ENCODE peak calls at places on chromosomes 6 and 20, in seven cellular contexts. One of them, this sample, is unnamed. For H3K9me3, the result is how much of the 10 kb centered on the place peaks cover.

GRCh38 chr20:33828912-33829560 is 17.9 kb downstream of the CHMP4B start:
- DNase-seq in HCT116: no peak
- DNase-seq in adrenal gland: no peak
- DNase-seq in CD8-positive, alpha-beta memory T cell: no peak
- DNase-seq in naive thymus-derived CD4-positive, alpha-beta T cell: no peak
- DNase-seq in upper lobe of left lung: no peak
- DNase-seq in CD4-positive, alpha-beta T cell: no peak
- DNase-seq in this sample: no peak

GRCh38 chr6:15638373-15638772 is 24.5 kb downstream of the DTNBP1 start:
- DNase-seq in CD8-positive, alpha-beta memory T cell: no peak
- DNase-seq in naive thymus-derived CD4-positive, alpha-beta T cell: no peak
- DNase-seq in HCT116: no peak
- DNase-seq in adrenal gland: no peak
- DNase-seq in CD4-positive, alpha-beta T cell: no peak
- DNase-seq in upper lobe of left lung: no peak
- DNase-seq in this sample: no peak

GRCh38 chr6:36692861-36693702 is 4.5 kb upstream of the RAB44 start:
- DNase-seq in CD4-positive, alpha-beta T cell: no peak
- DNase-seq in adrenal gland: no peak
- DNase-seq in upper lobe of left lung: no peak
- DNase-seq in CD8-positive, alpha-beta memory T cell: no peak
- DNase-seq in HCT116: no peak
- DNase-seq in naive thymus-derived CD4-positive, alpha-beta T cell: no peak
- DNase-seq in this sample: peak

GRCh38 chr6:42313941-42314570 is 96.4 kb upstream of the MRPS10 start:
- DNase-seq in HCT116: no peak
- DNase-seq in adrenal gland: no peak
- DNase-seq in naive thymus-derived CD4-positive, alpha-beta T cell: no peak
- DNase-seq in upper lobe of left lung: no peak
- DNase-seq in CD4-positive, alpha-beta T cell: no peak
- DNase-seq in CD8-positive, alpha-beta memory T cell: no peak
- DNase-seq in this sample: no peak

GRCh38 chr6:83192456-83192855 is 609 bp downstream of the PGM3 start:
- DNase-seq in CD8-positive, alpha-beta memory T cell: no peak
- DNase-seq in HCT116: no peak
- DNase-seq in upper lobe of left lung: no peak
- DNase-seq in adrenal gland: no peak
- DNase-seq in naive thymus-derived CD4-positive, alpha-beta T cell: no peak
- DNase-seq in CD4-positive, alpha-beta T cell: no peak
- DNase-seq in this sample: no peak

GRCh38 chr6:161908872-161909271 is 635.0 kb upstream of the AGPAT4 start:
- DNase-seq in HCT116: no peak
- DNase-seq in adrenal gland: no peak
- DNase-seq in upper lobe of left lung: no peak
- DNase-seq in naive thymus-derived CD4-positive, alpha-beta T cell: no peak
- DNase-seq in CD8-positive, alpha-beta memory T cell: no peak
- DNase-seq in CD4-positive, alpha-beta T cell: no peak
- DNase-seq in this sample: no peak

GRCh38 chr20:63061051-63061531 is 54.3 kb upstream of the BHLHE23 start:
- DNase-seq in upper lobe of left lung: no peak
- DNase-seq in naive thymus-derived CD4-positive, alpha-beta T cell: no peak
- DNase-seq in HCT116: no peak
- DNase-seq in adrenal gland: no peak
- DNase-seq in CD8-positive, alpha-beta memory T cell: no peak
- DNase-seq in CD4-positive, alpha-beta T cell: no peak
- DNase-seq in this sample: no peak

GRCh38 chr6:15384901-15385300 is 139.0 kb downstream of the JARID2 start:
- DNase-seq in adrenal gland: no peak
- DNase-seq in CD8-positive, alpha-beta memory T cell: no peak
- DNase-seq in upper lobe of left lung: no peak
- DNase-seq in naive thymus-derived CD4-positive, alpha-beta T cell: no peak
- DNase-seq in HCT116: no peak
- DNase-seq in CD4-positive, alpha-beta T cell: no peak
- DNase-seq in this sample: no peak

GRCh38 chr6:44666324-44666723 is 278.8 kb downstream of the CDC5L start:
- DNase-seq in CD8-positive, alpha-beta memory T cell: no peak
- DNase-seq in naive thymus-derived CD4-positive, alpha-beta T cell: no peak
- DNase-seq in CD4-positive, alpha-beta T cell: no peak
- DNase-seq in upper lobe of left lung: no peak
- DNase-seq in HCT116: no peak
- DNase-seq in adrenal gland: no peak
- DNase-seq in this sample: no peak

GRCh38 chr6:148497256-148497655 is 154.6 kb downstream of the SASH1 start:
- DNase-seq in adrenal gland: no peak
- DNase-seq in CD4-positive, alpha-beta T cell: no peak
- DNase-seq in CD8-positive, alpha-beta memory T cell: no peak
- DNase-seq in upper lobe of left lung: no peak
- DNase-seq in HCT116: no peak
- DNase-seq in naive thymus-derived CD4-positive, alpha-beta T cell: no peak
- DNase-seq in this sample: no peak

GRCh38 chr6:44115866-44116265 is 11.4 kb downstream of the MRPL14 start:
- DNase-seq in HCT116: no peak
- DNase-seq in CD8-positive, alpha-beta memory T cell: no peak
- DNase-seq in adrenal gland: no peak
- DNase-seq in upper lobe of left lung: no peak
- DNase-seq in CD4-positive, alpha-beta T cell: no peak
- DNase-seq in naive thymus-derived CD4-positive, alpha-beta T cell: no peak
- DNase-seq in this sample: no peak

GRCh38 chr6:42402184-42402583 is 49.5 kb downstream of the TRERF1 start:
- DNase-seq in adrenal gland: no peak
- DNase-seq in CD8-positive, alpha-beta memory T cell: peak
- DNase-seq in HCT116: peak
- DNase-seq in CD4-positive, alpha-beta T cell: peak
- DNase-seq in upper lobe of left lung: no peak
- DNase-seq in naive thymus-derived CD4-positive, alpha-beta T cell: no peak
- DNase-seq in this sample: no peak

GRCh38 chr20:48275737-48276342 is 490.6 kb upstream of the SULF2 start:
- DNase-seq in CD4-positive, alpha-beta T cell: no peak
- DNase-seq in naive thymus-derived CD4-positive, alpha-beta T cell: no peak
- DNase-seq in adrenal gland: no peak
- DNase-seq in HCT116: no peak
- DNase-seq in upper lobe of left lung: no peak
- DNase-seq in CD8-positive, alpha-beta memory T cell: no peak
- DNase-seq in this sample: no peak

GRCh38 chr6:16243055-16243454 is 4.7 kb downstream of the GMPR start:
- DNase-seq in adrenal gland: no peak
- DNase-seq in HCT116: no peak
- DNase-seq in CD4-positive, alpha-beta T cell: no peak
- DNase-seq in upper lobe of left lung: no peak
- DNase-seq in CD8-positive, alpha-beta memory T cell: no peak
- DNase-seq in naive thymus-derived CD4-positive, alpha-beta T cell: no peak
- DNase-seq in this sample: no peak

GRCh38 chr20:14677455-14677854 is 340.0 kb upstream of the FLRT3 start:
- DNase-seq in HCT116: no peak
- DNase-seq in upper lobe of left lung: no peak
- DNase-seq in naive thymus-derived CD4-positive, alpha-beta T cell: no peak
- DNase-seq in adrenal gland: no peak
- DNase-seq in CD8-positive, alpha-beta memory T cell: no peak
- DNase-seq in CD4-positive, alpha-beta T cell: no peak
- DNase-seq in this sample: no peak

GRCh38 chr6:117076076-117076475 is 189.3 kb upstream of the VGLL2 start:
- DNase-seq in CD8-positive, alpha-beta memory T cell: no peak
- DNase-seq in HCT116: no peak
- DNase-seq in CD4-positive, alpha-beta T cell: no peak
- DNase-seq in upper lobe of left lung: no peak
- DNase-seq in naive thymus-derived CD4-positive, alpha-beta T cell: no peak
- DNase-seq in adrenal gland: no peak
- DNase-seq in this sample: no peak

GRCh38 chr20:41392871-41393704 is 26.5 kb upstream of the EMILIN3 start:
- DNase-seq in naive thymus-derived CD4-positive, alpha-beta T cell: no peak
- DNase-seq in CD4-positive, alpha-beta T cell: no peak
- DNase-seq in upper lobe of left lung: no peak
- DNase-seq in HCT116: no peak
- DNase-seq in adrenal gland: peak
- DNase-seq in CD8-positive, alpha-beta memory T cell: no peak
- DNase-seq in this sample: peak

GRCh38 chr6:119856136-119856535 is 506.6 kb upstream of the MAN1A1 start:
- DNase-seq in upper lobe of left lung: no peak
- DNase-seq in adrenal gland: no peak
- DNase-seq in CD8-positive, alpha-beta memory T cell: no peak
- DNase-seq in naive thymus-derived CD4-positive, alpha-beta T cell: no peak
- DNase-seq in CD4-positive, alpha-beta T cell: no peak
- DNase-seq in HCT116: no peak
- DNase-seq in this sample: no peak

GRCh38 chr6:61562098-61562497 is 723.9 kb downstream of the KHDRBS2 start:
- DNase-seq in upper lobe of left lung: no peak
- DNase-seq in HCT116: no peak
- DNase-seq in naive thymus-derived CD4-positive, alpha-beta T cell: no peak
- DNase-seq in adrenal gland: no peak
- DNase-seq in CD4-positive, alpha-beta T cell: no peak
- DNase-seq in CD8-positive, alpha-beta memory T cell: no peak
- DNase-seq in this sample: no peak

GRCh38 chr6:145809785-145810184 is 4.8 kb downstream of the FBXO30 start:
- DNase-seq in HCT116: no peak
- DNase-seq in upper lobe of left lung: no peak
- DNase-seq in CD8-positive, alpha-beta memory T cell: no peak
- DNase-seq in naive thymus-derived CD4-positive, alpha-beta T cell: no peak
- DNase-seq in adrenal gland: no peak
- DNase-seq in CD4-positive, alpha-beta T cell: no peak
- DNase-seq in this sample: no peak

GRCh38 chr6:2971420-2972218 is at the start of gene SERPINB6:
- DNase-seq in adrenal gland: peak
- DNase-seq in CD8-positive, alpha-beta memory T cell: peak
- DNase-seq in HCT116: no peak
- DNase-seq in CD4-positive, alpha-beta T cell: peak
- DNase-seq in upper lobe of left lung: peak
- DNase-seq in naive thymus-derived CD4-positive, alpha-beta T cell: peak
- DNase-seq in this sample: peak

GRCh38 chr20:57698191-57698866 is 11.5 kb downstream of the PMEPA1 start:
- DNase-seq in CD4-positive, alpha-beta T cell: peak
- DNase-seq in adrenal gland: peak
- DNase-seq in CD8-positive, alpha-beta memory T cell: no peak
- DNase-seq in naive thymus-derived CD4-positive, alpha-beta T cell: no peak
- DNase-seq in HCT116: peak
- DNase-seq in upper lobe of left lung: peak
- DNase-seq in this sample: no peak

GRCh38 chr6:34130870-34131269 is 15.0 kb downstream of the GRM4 start:
- DNase-seq in CD8-positive, alpha-beta memory T cell: no peak
- DNase-seq in upper lobe of left lung: no peak
- DNase-seq in naive thymus-derived CD4-positive, alpha-beta T cell: no peak
- DNase-seq in adrenal gland: no peak
- DNase-seq in CD4-positive, alpha-beta T cell: no peak
- DNase-seq in HCT116: no peak
- DNase-seq in this sample: no peak

GRCh38 chr6:124758663-124759062 is 203.6 kb upstream of the RNF217 start:
- DNase-seq in HCT116: no peak
- DNase-seq in CD8-positive, alpha-beta memory T cell: no peak
- DNase-seq in upper lobe of left lung: no peak
- DNase-seq in naive thymus-derived CD4-positive, alpha-beta T cell: no peak
- DNase-seq in CD4-positive, alpha-beta T cell: no peak
- DNase-seq in adrenal gland: no peak
- DNase-seq in this sample: no peak
- H3K27ac ChIP-seq in HCT116: no peak
- H3K27ac ChIP-seq in CD8-positive, alpha-beta memory T cell: no peak
- H3K27ac ChIP-seq in upper lobe of left lung: no peak
- H3K27ac ChIP-seq in naive thymus-derived CD4-positive, alpha-beta T cell: no peak
- H3K27ac ChIP-seq in CD4-positive, alpha-beta T cell: no peak
- H3K27ac ChIP-seq in adrenal gland: no peak
- H3K27ac ChIP-seq in this sample: no peak

DNA sequence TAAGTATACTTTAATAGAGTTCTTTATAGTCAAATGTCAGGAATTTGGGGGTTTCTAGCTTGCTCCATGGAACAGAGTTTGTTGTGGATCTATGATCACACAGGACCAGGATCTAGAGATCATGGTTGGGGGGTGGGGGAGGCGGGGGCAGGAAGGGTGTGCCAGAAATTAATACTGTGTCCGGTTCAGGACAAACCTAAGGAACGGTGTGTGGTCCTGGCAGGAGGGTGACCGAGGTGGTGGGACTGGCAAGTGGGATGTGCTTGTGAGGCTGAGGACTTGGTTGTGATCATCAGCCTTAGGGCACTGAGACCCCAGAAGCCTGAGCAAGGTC is 27.9 kb downstream of the GSTA3 start:
- DNase-seq in CD4-positive, alpha-beta T cell: no peak
- DNase-seq in upper lobe of left lung: peak
- DNase-seq in adrenal gland: no peak
- DNase-seq in naive thymus-derived CD4-positive, alpha-beta T cell: no peak
- DNase-seq in HCT116: no peak
- DNase-seq in CD8-positive, alpha-beta memory T cell: no peak
- DNase-seq in this sample: no peak
- H3K9me3 ChIP-seq in CD4-positive, alpha-beta T cell: under half
- H3K9me3 ChIP-seq in upper lobe of left lung: under half
- H3K9me3 ChIP-seq in adrenal gland: under half
- H3K9me3 ChIP-seq in naive thymus-derived CD4-positive, alpha-beta T cell: under half
- H3K9me3 ChIP-seq in HCT116: under half
- H3K9me3 ChIP-seq in CD8-positive, alpha-beta memory T cell: under half
- H3K9me3 ChIP-seq in this sample: under half

GRCh38 chr6:142899101-142899760 is 45.7 kb downstream of the HIVEP2 start:
- DNase-seq in HCT116: no peak
- DNase-seq in CD4-positive, alpha-beta T cell: no peak
- DNase-seq in CD8-positive, alpha-beta memory T cell: no peak
- DNase-seq in adrenal gland: no peak
- DNase-seq in upper lobe of left lung: no peak
- DNase-seq in naive thymus-derived CD4-positive, alpha-beta T cell: no peak
- DNase-seq in this sample: no peak
- H3K27ac ChIP-seq in HCT116: no peak
- H3K27ac ChIP-seq in CD4-positive, alpha-beta T cell: peak
- H3K27ac ChIP-seq in CD8-positive, alpha-beta memory T cell: no peak
- H3K27ac ChIP-seq in adrenal gland: no peak
- H3K27ac ChIP-seq in upper lobe of left lung: no peak
- H3K27ac ChIP-seq in naive thymus-derived CD4-positive, alpha-beta T cell: peak
- H3K27ac ChIP-seq in this sample: no peak

DNA sequence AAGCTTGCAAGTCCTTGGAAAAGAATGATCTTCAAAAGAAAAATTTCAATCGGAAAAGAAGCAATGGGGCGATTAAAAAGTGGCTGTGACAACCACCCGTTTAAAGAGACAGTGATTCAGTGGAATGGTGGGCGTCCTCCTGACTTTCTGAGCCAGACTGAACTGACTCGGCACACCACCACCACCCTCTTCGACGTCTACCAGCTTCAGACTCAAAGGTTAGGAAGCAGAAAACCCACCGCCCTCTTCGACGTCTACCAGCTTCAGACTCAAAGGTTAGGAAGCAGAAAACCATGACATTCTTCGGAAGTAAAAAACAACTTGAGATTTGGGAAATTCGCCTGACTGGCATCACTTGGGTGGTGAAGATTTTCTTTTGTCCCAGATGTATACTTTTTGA is 28.3 kb upstream of the IRF4 start:
- DNase-seq in CD8-positive, alpha-beta memory T cell: no peak
- DNase-seq in naive thymus-derived CD4-positive, alpha-beta T cell: no peak
- DNase-seq in HCT116: no peak
- DNase-seq in upper lobe of left lung: no peak
- DNase-seq in CD4-positive, alpha-beta T cell: no peak
- DNase-seq in adrenal gland: no peak
- DNase-seq in this sample: no peak
- H3K9me3 ChIP-seq in CD8-positive, alpha-beta memory T cell: under half
- H3K9me3 ChIP-seq in naive thymus-derived CD4-positive, alpha-beta T cell: under half
- H3K9me3 ChIP-seq in HCT116: under half
- H3K9me3 ChIP-seq in upper lobe of left lung: under half
- H3K9me3 ChIP-seq in CD4-positive, alpha-beta T cell: under half
- H3K9me3 ChIP-seq in adrenal gland: under half
- H3K9me3 ChIP-seq in this sample: under half

DNA sequence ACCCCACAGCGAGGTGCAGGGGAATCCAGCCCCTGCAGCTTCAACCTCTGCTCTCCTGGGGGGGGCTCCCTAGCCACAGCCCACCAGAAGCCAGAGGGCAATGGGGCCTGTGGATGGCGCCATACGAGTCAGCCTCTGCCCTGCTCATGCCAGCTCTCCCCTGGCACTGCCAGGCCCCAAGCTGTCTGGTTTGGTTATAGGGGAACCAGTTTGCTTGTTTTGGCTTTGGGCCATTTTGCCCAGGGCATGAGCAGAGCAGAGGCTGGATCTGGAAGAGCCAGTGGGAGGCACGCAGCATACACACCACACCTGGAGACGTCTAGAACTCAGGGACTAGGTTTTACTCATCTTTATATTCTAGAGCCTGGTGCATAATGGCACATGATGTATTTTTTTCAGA is 66.7 kb upstream of the SLC22A16 start:
- DNase-seq in adrenal gland: no peak
- DNase-seq in CD8-positive, alpha-beta memory T cell: no peak
- DNase-seq in CD4-positive, alpha-beta T cell: no peak
- DNase-seq in HCT116: no peak
- DNase-seq in upper lobe of left lung: no peak
- DNase-seq in naive thymus-derived CD4-positive, alpha-beta T cell: no peak
- DNase-seq in this sample: no peak
- H3K27ac ChIP-seq in adrenal gland: no peak
- H3K27ac ChIP-seq in CD8-positive, alpha-beta memory T cell: no peak
- H3K27ac ChIP-seq in CD4-positive, alpha-beta T cell: no peak
- H3K27ac ChIP-seq in HCT116: no peak
- H3K27ac ChIP-seq in upper lobe of left lung: no peak
- H3K27ac ChIP-seq in naive thymus-derived CD4-positive, alpha-beta T cell: no peak
- H3K27ac ChIP-seq in this sample: peak